ENCODE peak calls at places on chromosomes 7 and 10, in five cellular contexts. O, N, G, H and S are unnamed samples.

GRCh38 chr7:10889266-10889898 is 84.3 kb upstream of the PHF14 start:
- DNase-seq in O (peak; percentile 0), N (peak; percentile 32), G (no peak), H (peak; percentile 38), S (no peak)

GRCh38 chr7:128888756-128889095 is 21.8 kb downstream of the KCP start:
- DNase-seq in O (no peak), N (no peak), G (no peak), H (no peak), S (no peak)

GRCh38 chr10:59625842-59626522 is 83.7 kb downstream of the SLC16A9 start:
- DNase-seq in O (no peak), N (peak; percentile 85), G (peak; percentile 24), H (peak; percentile 59), S (no peak)

GRCh38 chr10:56662765-56663447 is 301.8 kb upstream of the ZWINT start:
- DNase-seq in O (no peak), N (no peak), G (no peak), H (no peak), S (no peak)

GRCh38 chr7:136869991-136870798 is 1.7 kb downstream of the CHRM2 start:
- DNase-seq in O (no peak), N (peak; percentile 11), G (no peak), H (no peak), S (peak; percentile 36)

GRCh38 chr10:100998183-100998990 is 1.2 kb upstream of the LZTS2 start:
- DNase-seq in O (no peak), N (no peak), G (peak; percentile 87), H (peak; percentile 90), S (peak; percentile 84)

GRCh38 chr10:85919358-85920022 is 447.1 kb downstream of the GRID1 start:
- DNase-seq in O (no peak), N (no peak), G (no peak), H (no peak), S (no peak)

GRCh38 chr10:12350167-12350872 is 973 bp downstream of the CAMK1D start:
- DNase-seq in O (no peak), N (peak; percentile 33), G (no peak), H (peak; percentile 51), S (peak; percentile 21)

GRCh38 chr7:42671627-42672026 is 240.2 kb downstream of the C7orf25 start:
- DNase-seq in O (no peak), N (no peak), G (no peak), H (no peak), S (no peak)

GRCh38 chr7:5436003-5436678 is 12.5 kb upstream of the TNRC18 start:
- DNase-seq in O (no peak), N (no peak), G (no peak), H (no peak), S (no peak)

GRCh38 chr10:47372726-47373125 is 11.4 kb downstream of the ZNF488 start:
- DNase-seq in O (no peak), N (no peak), G (no peak), H (no peak), S (no peak)

GRCh38 chr7:138036135-138036534 is 34.2 kb upstream of the CREB3L2 start:
- DNase-seq in O (no peak), N (no peak), G (no peak), H (no peak), S (no peak)

GRCh38 chr7:44767912-44768662 is 19.4 kb downstream of the ZMIZ2 start:
- DNase-seq in O (no peak), N (no peak), G (peak; percentile 71), H (no peak), S (peak; percentile 82)

GRCh38 chr10:3972460-3973366 is 187.7 kb upstream of the KLF6 start:
- DNase-seq in O (no peak), N (no peak), G (no peak), H (no peak), S (no peak)

GRCh38 chr7:44107961-44108767 is 4.0 kb downstream of the AEBP1 start:
- DNase-seq in O (no peak), N (no peak), G (no peak), H (no peak), S (no peak)

GRCh38 chr7:66043681-66044497 is 31.7 kb upstream of the ASL start:
- DNase-seq in O (no peak), N (no peak), G (peak; percentile 42), H (no peak), S (peak; percentile 51)

GRCh38 chr10:17005621-17006566 is 123.7 kb downstream of the CUBN start:
- DNase-seq in O (no peak), N (no peak), G (no peak), H (no peak), S (no peak)

GRCh38 chr10:17009228-17009700 is 120.3 kb downstream of the CUBN start:
- DNase-seq in O (no peak), N (no peak), G (no peak), H (no peak), S (no peak)

GRCh38 chr10:17007381-17007780 is 122.2 kb downstream of the CUBN start:
- DNase-seq in O (no peak), N (no peak), G (no peak), H (no peak), S (no peak)

GRCh38 chr10:17006631-17007161 is 122.9 kb downstream of the CUBN start:
- DNase-seq in O (no peak), N (no peak), G (no peak), H (no peak), S (no peak)

GRCh38 chr10:17007836-17008235 is 121.8 kb downstream of the CUBN start:
- DNase-seq in O (no peak), N (no peak), G (no peak), H (no peak), S (no peak)
- H3K27ac ChIP-seq in O (peak overlapping the region; percentile 75), N (no peak overlapping the region), G (no peak overlapping the region), H (no peak overlapping the region), S (peak overlapping the region; percentile 86)

DNA sequence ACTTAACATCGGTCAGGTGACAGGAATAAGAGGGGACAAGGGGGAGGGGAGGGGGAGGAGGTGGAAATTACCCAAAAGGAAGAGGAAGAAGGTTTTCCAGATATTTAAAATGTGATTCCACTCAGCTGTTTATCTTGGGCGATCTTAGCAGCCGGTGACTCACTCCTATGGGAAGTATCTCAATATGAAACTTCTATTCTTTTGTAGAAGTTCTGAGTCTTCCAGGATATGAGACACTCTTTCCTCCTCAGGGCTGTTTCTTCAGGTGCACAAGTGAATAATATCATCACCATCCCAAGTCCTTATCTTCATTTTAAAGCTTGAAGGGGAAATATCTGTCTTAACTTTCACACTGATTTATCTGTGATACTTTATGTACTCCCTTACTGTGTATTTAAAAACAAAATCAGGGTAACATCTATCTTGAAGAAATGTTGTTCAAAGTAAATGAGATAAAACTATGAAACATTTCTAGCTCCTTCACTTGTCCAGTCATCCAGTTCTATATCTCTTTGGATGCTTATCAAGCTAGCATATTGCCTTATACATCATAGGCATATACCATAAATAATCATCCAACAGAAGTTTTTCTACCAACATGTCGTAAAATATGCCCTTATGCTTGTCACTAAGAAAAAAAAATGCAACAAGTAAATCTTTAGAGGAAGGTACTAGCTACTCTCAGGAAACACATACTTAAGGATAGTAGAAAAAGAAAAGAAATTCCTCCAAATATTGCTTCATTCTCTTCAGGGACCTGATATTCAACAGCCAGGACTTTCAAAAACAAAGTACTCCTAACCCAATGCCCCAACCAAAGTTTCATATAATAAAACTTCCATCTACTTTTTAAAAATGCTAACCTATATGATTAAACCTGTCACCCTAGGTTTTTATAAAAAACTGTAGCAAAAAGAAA is 13.7 kb downstream of the DOCK4 start:
- DNase-seq in O (no peak), N (no peak), G (no peak), H (peak; percentile 20), S (no peak)
- H3K27ac ChIP-seq in O (peak overlapping the region; percentile 40), N (no peak overlapping the region), G (peak overlapping the region; percentile 54), H (peak overlapping the region; percentile 31), S (peak overlapping the region; percentile 69)

GRCh38 chr7:75738604-75738974 is at the start of gene HIP1:
- DNase-seq in O (no peak), N (no peak), G (no peak), H (no peak), S (no peak)

GRCh38 chr7:75738975-75739795 is 444 bp upstream of the HIP1 start:
- DNase-seq in O (peak; percentile 97), N (peak; percentile 99), G (peak; percentile 99), H (peak; percentile 95), S (peak; percentile 100)

GRCh38 chr7:75740846-75741497 is 2.2 kb upstream of the HIP1 start:
- DNase-seq in O (no peak), N (no peak), G (peak; percentile 28), H (no peak), S (peak; percentile 42)

GRCh38 chr7:75737856-75738603 is 711 bp downstream of the HIP1 start:
- DNase-seq in O (no peak), N (peak; percentile 17), G (no peak), H (no peak), S (no peak)

GRCh38 chr7:75739796-75740672 is 1.3 kb upstream of the HIP1 start:
- DNase-seq in O (no peak), N (peak; percentile 20), G (no peak), H (no peak), S (no peak)
- H3K27ac ChIP-seq in O (peak overlapping the region; percentile 94), N (no peak overlapping the region), G (peak overlapping the region; percentile 83), H (peak overlapping the region; percentile 78), S (peak overlapping the region; percentile 92)

GRCh38 chr7:133252858-133253521 is at the start of gene EXOC4:
- DNase-seq in O (peak; percentile 64), N (peak; percentile 98), G (peak; percentile 95), H (peak; percentile 93), S (peak; percentile 83)

GRCh38 chr7:133248901-133249300 is 4.0 kb upstream of the EXOC4 start:
- DNase-seq in O (no peak), N (no peak), G (no peak), H (no peak), S (no peak)

GRCh38 chr7:133255461-133255860 is 2.6 kb downstream of the EXOC4 start:
- DNase-seq in O (no peak), N (no peak), G (no peak), H (no peak), S (no peak)

GRCh38 chr7:133252506-133252857 is 396 bp upstream of the EXOC4 start:
- DNase-seq in O (no peak), N (no peak), G (no peak), H (no peak), S (no peak)

GRCh38 chr7:133253522-133253882 is 624 bp downstream of the EXOC4 start:
- DNase-seq in O (no peak), N (peak; percentile 2), G (peak; percentile 18), H (no peak), S (no peak)
- H3K27ac ChIP-seq in O (peak overlapping the region; percentile 88), N (no peak overlapping the region), G (peak overlapping the region; percentile 98), H (peak overlapping the region; percentile 84), S (peak overlapping the region; percentile 90)

GRCh38 chr7:99579956-99580777 is 17.9 kb upstream of the TMEM225B start:
- DNase-seq in O (no peak), N (peak; percentile 63), G (no peak), H (no peak), S (peak; percentile 27)
- H3K27ac ChIP-seq in O (peak overlapping the region; percentile 18), N (peak overlapping the region; percentile 38), G (peak overlapping the region; percentile 53), H (no peak overlapping the region), S (peak overlapping the region; percentile 44)